ENCODE peak calls at places on chromosomes 7 and 10, in four cellular contexts. One of them, this sample, is unnamed.

GRCh38 chr7:117623606-117624005 is 143.8 kb downstream of the CFTR start:
- DNase-seq in K562: no peak
- DNase-seq in A549: no peak
- DNase-seq in HepG2: no peak
- DNase-seq in this sample: no peak

GRCh38 chr7:85600425-85600824 is 413.6 kb upstream of the SEMA3D start:
- DNase-seq in A549: no peak
- DNase-seq in K562: no peak
- DNase-seq in HepG2: no peak
- DNase-seq in this sample: no peak

GRCh38 chr10:4270116-4270515 is 485.1 kb upstream of the KLF6 start:
- DNase-seq in A549: peak
- DNase-seq in HepG2: no peak
- DNase-seq in K562: no peak
- DNase-seq in this sample: no peak

GRCh38 chr10:100600218-100600617 is 64.5 kb downstream of the HIF1AN start:
- DNase-seq in A549: no peak
- DNase-seq in K562: no peak
- DNase-seq in HepG2: no peak
- DNase-seq in this sample: no peak

GRCh38 chr7:11228515-11228914 is 254.8 kb downstream of the PHF14 start:
- DNase-seq in A549: no peak
- DNase-seq in HepG2: no peak
- DNase-seq in K562: no peak
- DNase-seq in this sample: no peak

GRCh38 chr10:106913294-106913693 is 251.2 kb downstream of the SORCS1 start:
- DNase-seq in K562: no peak
- DNase-seq in HepG2: no peak
- DNase-seq in A549: no peak
- DNase-seq in this sample: no peak

GRCh38 chr10:84074521-84074920 is 64.8 kb upstream of the GHITM start:
- DNase-seq in HepG2: no peak
- DNase-seq in A549: no peak
- DNase-seq in K562: no peak
- DNase-seq in this sample: no peak

GRCh38 chr10:20221353-20221752 is 405.1 kb downstream of the PLXDC2 start:
- DNase-seq in A549: no peak
- DNase-seq in HepG2: no peak
- DNase-seq in K562: no peak
- DNase-seq in this sample: no peak

GRCh38 chr7:17965600-17965999 is 25.3 kb upstream of the SNX13 start:
- DNase-seq in K562: no peak
- DNase-seq in HepG2: no peak
- DNase-seq in A549: no peak
- DNase-seq in this sample: no peak

GRCh38 chr7:132500727-132501410 is 75.4 kb downstream of the PLXNA4 start:
- DNase-seq in HepG2: no peak
- DNase-seq in K562: no peak
- DNase-seq in A549: peak
- DNase-seq in this sample: peak

GRCh38 chr10:112580267-112580666 is 133.3 kb downstream of the VTI1A start:
- DNase-seq in HepG2: no peak
- DNase-seq in K562: no peak
- DNase-seq in A549: no peak
- DNase-seq in this sample: no peak
- TF ChIP-seq HMGXB4 in HepG2: no peak
- TF ChIP-seq HMGXB4 in K562: no peak
- TF ChIP-seq HMGXB4 in A549: no peak
- TF ChIP-seq HMGXB4 in this sample: no peak

GRCh38 chr10:90718185-90718584 is 139.7 kb downstream of the HTR7 start:
- DNase-seq in K562: no peak
- DNase-seq in HepG2: no peak
- DNase-seq in A549: no peak
- DNase-seq in this sample: no peak
- TF ChIP-seq ESRRA in K562: no peak
- TF ChIP-seq ESRRA in HepG2: no peak
- TF ChIP-seq ESRRA in A549: no peak
- TF ChIP-seq ESRRA in this sample: no peak

GRCh38 chr7:158587425-158588084 is at the start of gene PTPRN2:
- DNase-seq in K562: peak
- DNase-seq in HepG2: no peak
- DNase-seq in A549: peak
- DNase-seq in this sample: peak

GRCh38 chr7:158586499-158587191 is 978 bp downstream of the PTPRN2 start:
- DNase-seq in A549: no peak
- DNase-seq in HepG2: no peak
- DNase-seq in K562: no peak
- DNase-seq in this sample: no peak

GRCh38 chr7:158589653-158590052 is 2.0 kb upstream of the PTPRN2 start:
- DNase-seq in HepG2: no peak
- DNase-seq in K562: no peak
- DNase-seq in A549: no peak
- DNase-seq in this sample: no peak

GRCh38 chr7:158588878-158589442 is 1.3 kb upstream of the PTPRN2 start:
- DNase-seq in A549: no peak
- DNase-seq in K562: no peak
- DNase-seq in HepG2: no peak
- DNase-seq in this sample: no peak

GRCh38 chr7:158588085-158588877 is 658 bp upstream of the PTPRN2 start:
- DNase-seq in K562: no peak
- DNase-seq in A549: no peak
- DNase-seq in HepG2: no peak
- DNase-seq in this sample: no peak
- TF ChIP-seq HMGXB4 in K562: no peak
- TF ChIP-seq HMGXB4 in A549: no peak
- TF ChIP-seq HMGXB4 in HepG2: no peak
- TF ChIP-seq HMGXB4 in this sample: no peak

GRCh38 chr10:112951349-112952281 is 1.6 kb downstream of the TCF7L2 start:
- DNase-seq in A549: peak
- DNase-seq in HepG2: peak
- DNase-seq in K562: peak
- DNase-seq in this sample: peak
- TF ChIP-seq ESRRA in A549: no peak
- TF ChIP-seq ESRRA in HepG2: no peak
- TF ChIP-seq ESRRA in K562: no peak
- TF ChIP-seq ESRRA in this sample: no peak

DNA sequence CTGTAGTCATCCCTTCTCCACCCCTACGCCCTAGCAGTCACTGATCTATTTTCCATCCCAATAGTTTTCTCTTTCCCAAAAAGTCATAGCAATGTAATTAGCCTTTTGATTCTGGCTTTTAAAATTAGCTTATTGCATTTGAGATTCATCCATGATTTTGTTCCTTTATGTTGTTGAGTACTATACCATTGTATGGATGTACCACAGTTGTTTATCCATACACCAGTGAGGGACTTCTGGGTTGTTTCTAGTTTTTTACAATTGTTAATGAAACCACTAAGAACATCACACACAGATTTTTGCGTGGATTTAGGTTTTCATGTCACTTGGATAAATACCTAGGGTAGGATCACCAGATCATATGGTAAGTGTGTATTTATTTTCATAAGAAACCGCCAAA is 16.1 kb downstream of the FHIP2A start:
- DNase-seq in K562: no peak
- DNase-seq in A549: no peak
- DNase-seq in HepG2: no peak
- DNase-seq in this sample: no peak
- TF ChIP-seq HMGXB4 in K562: no peak
- TF ChIP-seq HMGXB4 in A549: no peak
- TF ChIP-seq HMGXB4 in HepG2: no peak
- TF ChIP-seq HMGXB4 in this sample: no peak

DNA sequence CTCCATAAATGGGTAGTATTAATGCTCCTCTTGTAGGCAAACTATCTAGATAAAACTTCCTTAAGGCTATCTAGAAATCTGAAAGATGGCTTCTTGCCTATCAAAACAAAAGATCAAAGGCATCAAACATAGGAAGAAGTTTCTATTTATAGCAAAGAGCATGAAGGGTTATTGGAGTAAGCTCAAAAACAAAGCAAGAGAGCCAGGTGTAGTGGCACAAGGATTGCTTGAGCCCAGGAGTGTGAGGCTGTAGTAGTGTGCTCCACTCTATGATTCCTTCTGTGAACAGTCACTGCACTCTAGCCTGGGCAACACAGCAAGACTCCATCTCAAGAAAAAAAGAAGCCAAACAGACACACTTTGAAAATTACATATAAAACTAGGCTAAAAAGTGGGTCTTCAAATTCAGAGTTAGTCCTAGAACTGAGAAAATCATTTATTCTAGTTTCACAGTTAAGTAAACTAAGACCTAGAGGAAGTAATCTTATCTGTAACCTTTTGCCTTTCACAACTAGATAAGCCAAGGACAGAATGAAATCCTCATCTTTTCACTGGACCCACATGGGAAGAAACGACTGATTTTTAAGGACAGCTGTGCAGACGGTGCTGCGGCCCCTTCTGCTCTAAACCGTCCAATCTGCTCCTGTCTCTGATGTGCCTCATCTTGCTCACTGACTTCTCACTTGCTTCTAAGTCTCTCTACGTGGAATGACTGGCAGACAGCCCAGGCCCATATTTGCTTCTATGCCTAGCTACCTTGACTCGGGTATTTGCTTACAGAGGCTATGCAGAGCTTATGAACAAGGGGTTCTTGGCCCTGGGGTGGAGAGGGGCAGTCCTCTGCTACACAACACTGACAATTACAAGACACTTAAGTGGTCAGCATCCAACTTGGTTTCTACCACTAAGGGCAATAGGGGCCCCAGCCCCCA is 50.0 kb downstream of the ESYT2 start:
- DNase-seq in HepG2: no peak
- DNase-seq in K562: no peak
- DNase-seq in A549: no peak
- DNase-seq in this sample: no peak
- TF ChIP-seq ESRRA in HepG2: no peak
- TF ChIP-seq ESRRA in K562: peak
- TF ChIP-seq ESRRA in A549: no peak
- TF ChIP-seq ESRRA in this sample: no peak

DNA sequence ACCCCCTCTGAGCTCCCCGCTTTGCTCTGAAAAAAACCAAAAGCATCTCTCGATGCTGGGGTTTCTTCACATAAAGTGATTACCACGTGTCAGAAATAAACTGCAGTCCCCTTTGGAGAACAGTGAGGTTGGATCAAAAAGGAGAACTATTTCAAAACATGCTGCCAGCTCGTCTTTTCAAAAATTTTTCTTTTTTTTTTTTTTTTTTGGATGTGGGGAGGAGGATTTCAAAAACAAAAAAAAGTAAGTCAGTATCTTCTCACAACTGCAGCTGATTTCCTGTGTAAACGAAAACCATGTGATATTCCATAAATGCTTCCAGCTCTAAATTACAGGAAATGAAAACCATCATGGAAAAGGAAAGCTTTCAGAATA is 155.0 kb upstream of the LYZL2 start:
- DNase-seq in A549: no peak
- DNase-seq in K562: no peak
- DNase-seq in HepG2: no peak
- DNase-seq in this sample: no peak
- TF ChIP-seq HMGXB4 in A549: no peak
- TF ChIP-seq HMGXB4 in K562: no peak
- TF ChIP-seq HMGXB4 in HepG2: no peak
- TF ChIP-seq HMGXB4 in this sample: no peak

GRCh38 chr10:85446852-85447251 is 919.7 kb downstream of the GRID1 start:
- DNase-seq in K562: no peak
- DNase-seq in A549: no peak
- DNase-seq in HepG2: no peak
- DNase-seq in this sample: no peak
- TF ChIP-seq ESRRA in K562: no peak
- TF ChIP-seq ESRRA in A549: no peak
- TF ChIP-seq ESRRA in HepG2: no peak
- TF ChIP-seq ESRRA in this sample: no peak

GRCh38 chr10:124332426-124332825 is 86.3 kb downstream of the OAT start:
- DNase-seq in K562: no peak
- DNase-seq in A549: no peak
- DNase-seq in HepG2: no peak
- DNase-seq in this sample: no peak
- TF ChIP-seq HMGXB4 in K562: no peak
- TF ChIP-seq HMGXB4 in A549: no peak
- TF ChIP-seq HMGXB4 in HepG2: no peak
- TF ChIP-seq HMGXB4 in this sample: no peak

GRCh38 chr10:77297370-77297692 is 340.3 kb downstream of the KCNMA1 start:
- DNase-seq in A549: peak
- DNase-seq in HepG2: no peak
- DNase-seq in K562: no peak
- DNase-seq in this sample: no peak
- TF ChIP-seq ESRRA in A549: no peak
- TF ChIP-seq ESRRA in HepG2: no peak
- TF ChIP-seq ESRRA in K562: no peak
- TF ChIP-seq ESRRA in this sample: no peak